ENCODE peak calls at places on chromosomes 7 and 10, in four cellular contexts. H is tibial nerve; E is CD4-positive, CD25-positive, alpha-beta regulatory T cell; J is left ventricle myocardium inferior. Z is an unnamed sample. For H3K36me3 and H3K4me1, the result is how much of the 10 kb centered on the place peaks cover.

GRCh38 chr7:42107484-42107883 is 129.5 kb downstream of the GLI3 start:
- DNase-seq in H (no peak), E (no peak), J (no peak), Z (no peak)

GRCh38 chr7:36683695-36684357 is 40.5 kb downstream of the AOAH start:
- DNase-seq in H (no peak), E (no peak), J (no peak), Z (no peak)

GRCh38 chr7:23207029-23207428 is 25.2 kb downstream of the NUP42 start:
- DNase-seq in H (no peak), E (peak), J (no peak), Z (no peak)

GRCh38 chr7:102875700-102876192 is 37.1 kb upstream of the LRRC17 start:
- DNase-seq in H (no peak), E (peak), J (no peak), Z (no peak)

GRCh38 chr7:508461-509170 is 11.0 kb downstream of the PDGFA start:
- DNase-seq in H (no peak), E (no peak), J (peak), Z (no peak)

GRCh38 chr7:37248396-37248836 is 200.2 kb downstream of the ELMO1 start:
- DNase-seq in H (no peak), E (no peak), J (no peak), Z (no peak)

GRCh38 chr10:11256896-11257295 is 239.2 kb downstream of the CELF2 start:
- DNase-seq in H (no peak), E (no peak), J (no peak), Z (no peak)

GRCh38 chr7:84058311-84059076 is 136.1 kb downstream of the SEMA3A start:
- DNase-seq in H (no peak), E (no peak), J (no peak), Z (no peak)

GRCh38 chr10:31759124-31759798 is 169.4 kb downstream of the ARHGAP12 start:
- DNase-seq in H (peak), E (peak), J (no peak), Z (peak)

GRCh38 chr7:46133741-46134140 is 212.7 kb upstream of the IGFBP3 start:
- DNase-seq in H (no peak), E (no peak), J (no peak), Z (no peak)

GRCh38 chr7:18116661-18117060 is 89.0 kb upstream of the PRPS1L1 start:
- DNase-seq in H (no peak), E (no peak), J (no peak), Z (no peak)

GRCh38 chr7:20200361-20200760 is 16.8 kb downstream of the MACC1 start:
- DNase-seq in H (no peak), E (no peak), J (no peak), Z (no peak)

GRCh38 chr7:142881586-142882337 is 3.8 kb downstream of the TRPV6 start:
- DNase-seq in H (no peak), E (no peak), J (no peak), Z (no peak)

GRCh38 chr7:104045183-104045582 is 55.7 kb upstream of the RELN start:
- DNase-seq in H (no peak), E (no peak), J (no peak), Z (no peak)

GRCh38 chr7:155143381-155143780 is 73.3 kb downstream of the HTR5A start:
- DNase-seq in H (no peak), E (no peak), J (no peak), Z (no peak)

GRCh38 chr7:3760696-3761095 is 459.6 kb downstream of the SDK1 start:
- DNase-seq in H (no peak), E (no peak), J (no peak), Z (no peak)

GRCh38 chr7:79084423-79084822 is 369.0 kb downstream of the MAGI2 start:
- DNase-seq in H (no peak), E (no peak), J (no peak), Z (no peak)

GRCh38 chr7:6430271-6430940 is 17.3 kb downstream of the DAGLB start:
- DNase-seq in H (no peak), E (no peak), J (no peak), Z (no peak)

GRCh38 chr7:16697507-16698199 is 51.7 kb downstream of the BZW2 start:
- DNase-seq in H (no peak), E (no peak), J (no peak), Z (no peak)

GRCh38 chr7:18241543-18242231 is 214.0 kb upstream of the PRPS1L1 start:
- DNase-seq in H (no peak), E (no peak), J (no peak), Z (no peak)

GRCh38 chr7:84693483-84693882 is 493.4 kb downstream of the SEMA3D start:
- DNase-seq in H (no peak), E (no peak), J (no peak), Z (no peak)

GRCh38 chr10:132527338-132528063 is 10.1 kb upstream of the INPP5A start:
- DNase-seq in H (no peak), E (no peak), J (peak), Z (peak)

GRCh38 chr10:111211756-111212155 is 134.9 kb downstream of the ADRA2A start:
- DNase-seq in H (no peak), E (no peak), J (no peak), Z (no peak)

GRCh38 chr10:23656735-23657134 is 217.9 kb downstream of the OTUD1 start:
- DNase-seq in H (no peak), E (peak), J (no peak), Z (no peak)

GRCh38 chr7:31512166-31512565 is 1.7 kb upstream of the ITPRID1 start:
- DNase-seq in H (no peak), E (no peak), J (no peak), Z (no peak)

GRCh38 chr7:66016131-66016461 is 34.1 kb upstream of the GUSB start:
- DNase-seq in H (no peak), E (no peak), J (no peak), Z (no peak)

GRCh38 chr7:72405389-72405788 is 6.7 kb downstream of the CALN1 start:
- DNase-seq in H (no peak), E (no peak), J (no peak), Z (no peak)

GRCh38 chr10:24762966-24763623 is 39.4 kb upstream of the ARHGAP21 start:
- DNase-seq in H (no peak), E (no peak), J (no peak), Z (no peak)

GRCh38 chr10:62025901-62026879 is 124.7 kb downstream of the ARID5B start:
- DNase-seq in H (no peak), E (no peak), J (no peak), Z (no peak)

GRCh38 chr7:150415161-150416160 is 35.0 kb upstream of the GIMAP8 start:
- DNase-seq in H (no peak), E (no peak), J (no peak), Z (peak)

GRCh38 chr7:15783971-15784693 is 97.6 kb upstream of the MEOX2 start:
- DNase-seq in H (no peak), E (no peak), J (no peak), Z (no peak)

GRCh38 chr10:44988957-44989620 is 10.5 kb upstream of the DEPP1 start:
- DNase-seq in H (peak), E (no peak), J (no peak), Z (no peak)

GRCh38 chr10:44990965-44991364 is 9.8 kb upstream of the ZNF22 start:
- DNase-seq in H (no peak), E (no peak), J (no peak), Z (no peak)

GRCh38 chr10:44989621-44990301 is 11.0 kb upstream of the ZNF22 start:
- DNase-seq in H (peak), E (no peak), J (no peak), Z (no peak)

GRCh38 chr10:44991571-44991970 is 9.2 kb upstream of the ZNF22 start:
- DNase-seq in H (peak), E (no peak), J (no peak), Z (no peak)

DNA sequence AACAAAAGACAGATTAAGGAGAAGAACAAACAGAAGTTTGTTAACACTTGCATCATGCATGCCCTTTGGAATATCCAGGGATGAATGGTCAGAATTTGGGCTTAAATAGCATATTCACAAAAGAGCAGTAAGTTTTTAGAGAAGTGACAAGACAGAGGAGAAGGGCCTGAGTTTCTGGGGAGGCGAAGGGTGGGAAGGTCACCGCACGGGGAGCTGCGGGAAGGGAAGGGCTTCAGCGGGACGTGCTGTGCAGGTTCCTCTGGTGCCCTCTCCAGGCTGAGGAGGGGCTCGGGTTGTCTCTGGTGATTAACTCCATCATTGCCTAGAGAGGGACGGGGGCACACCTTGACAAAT is 10.4 kb upstream of the ZNF22 start:
- DNase-seq in H (no peak), E (no peak), J (no peak), Z (no peak)
- H3K36me3 ChIP-seq in H (under half), E (under half), J (half or more), Z (under half)

GRCh38 chr7:159195926-159196325 is 51.3 kb upstream of the VIPR2 start:
- DNase-seq in H (no peak), E (peak), J (no peak), Z (no peak)

GRCh38 chr7:159198016-159198724 is 53.5 kb upstream of the VIPR2 start:
- DNase-seq in H (no peak), E (no peak), J (no peak), Z (no peak)

GRCh38 chr7:159193543-159193942 is 48.9 kb upstream of the VIPR2 start:
- DNase-seq in H (no peak), E (no peak), J (no peak), Z (no peak)

GRCh38 chr7:159197066-159197975 is 52.7 kb upstream of the VIPR2 start:
- DNase-seq in H (no peak), E (peak), J (no peak), Z (no peak)

DNA sequence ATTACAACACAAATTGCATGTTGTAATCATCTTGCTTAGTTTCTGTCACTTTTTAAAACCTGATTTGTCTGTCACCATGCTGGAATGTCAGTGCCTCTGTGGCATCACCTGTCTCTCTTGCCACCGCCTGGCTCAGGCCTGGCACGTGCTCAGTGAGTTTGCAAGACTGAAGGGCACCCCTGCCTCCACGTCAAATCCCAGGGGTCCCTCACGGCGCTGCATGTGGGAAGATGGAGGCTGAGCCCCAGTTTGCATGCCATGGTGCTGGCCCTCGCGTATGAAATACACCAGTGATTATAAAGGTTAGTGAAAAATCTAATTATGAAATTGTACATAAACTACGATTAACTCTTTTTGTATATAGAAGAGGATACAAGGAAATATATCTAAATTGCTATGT is 51.9 kb upstream of the VIPR2 start:
- DNase-seq in H (no peak), E (no peak), J (no peak), Z (no peak)
- H3K4me1 ChIP-seq in H (under half), E (half or more), J (under half), Z (under half)

GRCh38 chr10:128281343-128281742 is 155.1 kb upstream of the MKI67 start:
- DNase-seq in H (no peak), E (no peak), J (no peak), Z (no peak)

GRCh38 chr10:128287921-128288320 is 161.7 kb upstream of the MKI67 start:
- DNase-seq in H (no peak), E (no peak), J (no peak), Z (no peak)

GRCh38 chr10:128287099-128287498 is 160.9 kb upstream of the MKI67 start:
- DNase-seq in H (no peak), E (no peak), J (no peak), Z (no peak)

DNA sequence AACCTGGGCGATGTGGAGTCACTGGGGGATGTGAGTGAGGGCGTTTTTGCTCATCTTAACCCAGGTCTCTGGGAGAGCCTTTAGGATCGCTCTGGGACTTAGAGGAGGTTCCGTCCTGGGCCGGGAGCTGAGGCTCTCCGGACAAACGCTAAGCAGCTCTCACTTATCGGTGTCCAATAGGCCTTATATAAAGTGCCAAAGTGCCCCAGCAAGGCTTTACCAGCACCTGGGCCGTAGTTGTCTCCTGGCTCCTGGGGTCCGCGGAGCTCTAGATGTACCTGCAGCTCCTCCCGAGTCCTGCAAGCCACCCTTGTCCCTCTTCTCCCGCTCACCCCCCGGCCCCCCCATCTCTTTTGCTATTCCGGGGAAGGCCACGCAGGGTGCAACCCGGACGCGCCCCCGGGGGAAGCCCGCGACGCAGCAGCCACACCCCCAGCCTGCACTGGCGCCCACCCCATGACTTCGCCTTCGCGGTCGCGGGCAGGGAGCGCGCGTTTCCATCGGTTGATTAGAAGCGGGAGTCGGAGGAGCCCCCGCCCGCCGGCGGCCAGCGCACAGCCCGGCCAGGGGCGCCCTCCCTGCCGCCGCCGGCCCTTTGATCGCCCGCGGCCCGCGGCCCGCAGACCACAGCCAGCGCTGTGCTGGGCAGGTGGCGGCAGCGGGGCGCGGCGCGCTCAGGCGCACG is 160.3 kb upstream of the MKI67 start:
- DNase-seq in H (no peak), E (no peak), J (no peak), Z (no peak)
- H3K36me3 ChIP-seq in H (under half), E (under half), J (under half), Z (under half)

GRCh38 chr7:135208417-135208793 is 2.9 kb downstream of the WDR91 start:
- DNase-seq in H (no peak), E (no peak), J (no peak), Z (no peak)
- H3K4me1 ChIP-seq in H (under half), E (under half), J (under half), Z (under half)

DNA sequence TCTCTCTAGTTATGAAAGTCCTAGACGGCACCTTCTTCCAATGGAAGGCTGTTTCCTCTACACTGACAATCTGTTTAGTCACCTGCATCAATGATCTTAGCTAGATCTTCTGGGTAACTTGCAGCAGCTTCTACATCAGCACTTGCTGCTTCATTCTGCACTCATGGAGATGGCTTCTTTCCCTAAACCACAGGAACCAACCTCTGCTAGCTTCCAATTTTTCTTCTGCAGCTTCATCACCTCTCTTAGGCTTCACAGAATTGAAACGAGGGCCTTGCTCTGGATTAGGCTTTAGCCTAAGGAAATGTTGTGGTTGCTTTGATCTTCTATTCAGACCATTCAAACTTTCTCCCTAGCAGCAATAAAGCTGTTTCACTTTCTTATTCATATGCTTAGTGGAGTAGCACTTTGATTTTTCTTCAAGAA is 24.6 kb downstream of the NAMPT start:
- DNase-seq in H (no peak), E (peak), J (no peak), Z (no peak)
- H3K36me3 ChIP-seq in H (under half), E (under half), J (half or more), Z (under half)

GRCh38 chr10:87978166-87978565 is 114.7 kb downstream of the PTEN start:
- DNase-seq in H (no peak), E (no peak), J (no peak), Z (no peak)

GRCh38 chr10:87976101-87976743 is 112.8 kb downstream of the PTEN start:
- DNase-seq in H (no peak), E (no peak), J (no peak), Z (no peak)

GRCh38 chr10:87974769-87975168 is 111.3 kb downstream of the PTEN start:
- DNase-seq in H (no peak), E (no peak), J (no peak), Z (no peak)

GRCh38 chr10:87973635-87974034 is 110.2 kb downstream of the PTEN start:
- DNase-seq in H (no peak), E (no peak), J (no peak), Z (no peak)

GRCh38 chr10:87974130-87974529 is 110.7 kb downstream of the PTEN start:
- DNase-seq in H (no peak), E (no peak), J (no peak), Z (no peak)
- H3K4me1 ChIP-seq in H (under half), E (under half), J (under half), Z (under half)

GRCh38 chr10:13201132-13201531 is 33.0 kb downstream of the UCMA start:
- DNase-seq in H (no peak), E (no peak), J (no peak), Z (no peak)

GRCh38 chr10:13206546-13207443 is 27.4 kb downstream of the UCMA start:
- DNase-seq in H (no peak), E (peak), J (no peak), Z (no peak)

GRCh38 chr10:13206091-13206490 is 28.1 kb downstream of the UCMA start:
- DNase-seq in H (no peak), E (no peak), J (no peak), Z (no peak)
- H3K36me3 ChIP-seq in H (under half), E (under half), J (under half), Z (under half)

GRCh38 chr10:77510695-77511094 is 126.9 kb downstream of the KCNMA1 start:
- DNase-seq in H (no peak), E (no peak), J (no peak), Z (no peak)
- H3K4me1 ChIP-seq in H (under half), E (under half), J (under half), Z (under half)

Z was measured in breast epithelium.